ENCODE peak calls at places on chromosomes 1 and 21, in five cellular contexts. A, O, L, S and B are unnamed samples.

GRCh38 chr1:153699116-153699515 is 20.6 kb downstream of the NPR1 start:
- DNase-seq in A (no peak), O (no peak), L (no peak), S (no peak), B (no peak)

GRCh38 chr1:24724345-24725208 is 20.7 kb upstream of the CLIC4 start:
- DNase-seq in A (no peak), O (no peak), L (no peak), S (no peak), B (no peak)

GRCh38 chr1:41547336-41547735 is 62.9 kb upstream of the EDN2 start:
- DNase-seq in A (no peak), O (no peak), L (peak), S (no peak), B (no peak)

GRCh38 chr21:36096398-36097290 is 26.8 kb downstream of the CBR1 start:
- DNase-seq in A (no peak), O (no peak), L (no peak), S (no peak), B (no peak)

GRCh38 chr1:26597629-26598039 is 68.1 kb downstream of the RPS6KA1 start:
- DNase-seq in A (no peak), O (no peak), L (no peak), S (no peak), B (no peak)

GRCh38 chr1:72483958-72484357 is 201.6 kb upstream of the NEGR1 start:
- DNase-seq in A (no peak), O (no peak), L (no peak), S (no peak), B (no peak)

GRCh38 chr1:201447911-201448871 is 20.8 kb downstream of the PHLDA3 start:
- DNase-seq in A (peak), O (peak), L (peak), S (peak), B (peak)

GRCh38 chr21:45019076-45019886 is 55.1 kb upstream of the ADARB1 start:
- DNase-seq in A (no peak), O (peak), L (peak), S (peak), B (no peak)

GRCh38 chr1:218171302-218171893 is 113.7 kb upstream of the RRP15 start:
- DNase-seq in A (peak), O (no peak), L (no peak), S (no peak), B (no peak)

GRCh38 chr21:20004353-20004752 is 993.9 kb upstream of the NCAM2 start:
- DNase-seq in A (no peak), O (no peak), L (no peak), S (no peak), B (no peak)

GRCh38 chr1:13813398-13814012 is 113.5 kb downstream of the PRDM2 start:
- DNase-seq in A (no peak), O (peak), L (peak), S (no peak), B (no peak)

GRCh38 chr1:115609021-115609420 is 32.7 kb upstream of the VANGL1 start:
- DNase-seq in A (no peak), O (no peak), L (no peak), S (no peak), B (no peak)

GRCh38 chr1:92201973-92202372 is 15.7 kb upstream of the C1orf146 start:
- DNase-seq in A (no peak), O (no peak), L (no peak), S (no peak), B (no peak)

GRCh38 chr1:201346337-201346939 is 31.0 kb downstream of the TNNT2 start:
- DNase-seq in A (peak), O (peak), L (peak), S (no peak), B (no peak)

GRCh38 chr1:31424568-31424967 is 11.6 kb downstream of the SERINC2 start:
- DNase-seq in A (no peak), O (no peak), L (no peak), S (no peak), B (no peak)

GRCh38 chr1:21869620-21870121 is 57.6 kb downstream of the LDLRAD2 start:
- DNase-seq in A (peak), O (no peak), L (peak), S (no peak), B (no peak)

GRCh38 chr1:45043094-45043493 is 31.0 kb downstream of the UROD start:
- DNase-seq in A (no peak), O (no peak), L (no peak), S (no peak), B (no peak)

GRCh38 chr1:26126321-26127084 is 14.9 kb downstream of the PDIK1L start:
- DNase-seq in A (no peak), O (no peak), L (no peak), S (no peak), B (no peak)

GRCh38 chr1:45477646-45478045 is 13.3 kb downstream of the TESK2 start:
- DNase-seq in A (no peak), O (no peak), L (no peak), S (no peak), B (no peak)

GRCh38 chr1:60540176-60540575 is 466.6 kb upstream of the C1orf87 start:
- DNase-seq in A (no peak), O (no peak), L (no peak), S (no peak), B (no peak)

GRCh38 chr1:219806642-219807041 is 121.7 kb downstream of the SLC30A10 start:
- DNase-seq in A (no peak), O (no peak), L (no peak), S (no peak), B (no peak)

GRCh38 chr1:35640380-35641232 is 720 bp downstream of the PSMB2 start:
- DNase-seq in A (no peak), O (no peak), L (no peak), S (no peak), B (no peak)

GRCh38 chr1:29653886-29654450 is 417.6 kb downstream of the PTPRU start:
- DNase-seq in A (no peak), O (no peak), L (no peak), S (no peak), B (no peak)

GRCh38 chr1:65002508-65003315 is 36.4 kb upstream of the JAK1 start:
- DNase-seq in A (peak), O (peak), L (peak), S (peak), B (no peak)

GRCh38 chr21:39502631-39503030 is 50.9 kb downstream of the SH3BGR start:
- DNase-seq in A (no peak), O (no peak), L (no peak), S (no peak), B (no peak)

GRCh38 chr1:27658951-27659496 is 13.0 kb downstream of the IFI6 start:
- DNase-seq in A (no peak), O (no peak), L (no peak), S (no peak), B (no peak)

GRCh38 chr1:1033731-1034437 is 14.0 kb downstream of the AGRN start:
- DNase-seq in A (no peak), O (no peak), L (no peak), S (no peak), B (no peak)

GRCh38 chr1:234554478-234555311 is 55.3 kb downstream of the IRF2BP2 start:
- DNase-seq in A (no peak), O (no peak), L (no peak), S (no peak), B (no peak)

GRCh38 chr1:26177182-26177684 is at the start of gene CNKSR1:
- DNase-seq in A (no peak), O (peak), L (peak), S (no peak), B (no peak)

GRCh38 chr1:226677121-226678020 is 61.7 kb downstream of the ITPKB start:
- DNase-seq in A (no peak), O (no peak), L (no peak), S (no peak), B (no peak)

GRCh38 chr1:57517587-57518397 is 93.9 kb upstream of the DAB1 start:
- DNase-seq in A (no peak), O (no peak), L (no peak), S (no peak), B (no peak)

GRCh38 chr1:7120863-7121621 is 335.8 kb downstream of the CAMTA1 start:
- DNase-seq in A (no peak), O (no peak), L (no peak), S (no peak), B (no peak)
- TF ChIP-seq CTCF in A (peak), O (no peak), L (no peak), S (no peak), B (peak)

GRCh38 chr1:43143441-43143888 is 28.6 kb downstream of the EBNA1BP2 start:
- DNase-seq in A (no peak), O (no peak), L (no peak), S (no peak), B (no peak)
- TF ChIP-seq CTCF in A (peak), O (peak), L (peak), S (peak), B (peak)

DNA sequence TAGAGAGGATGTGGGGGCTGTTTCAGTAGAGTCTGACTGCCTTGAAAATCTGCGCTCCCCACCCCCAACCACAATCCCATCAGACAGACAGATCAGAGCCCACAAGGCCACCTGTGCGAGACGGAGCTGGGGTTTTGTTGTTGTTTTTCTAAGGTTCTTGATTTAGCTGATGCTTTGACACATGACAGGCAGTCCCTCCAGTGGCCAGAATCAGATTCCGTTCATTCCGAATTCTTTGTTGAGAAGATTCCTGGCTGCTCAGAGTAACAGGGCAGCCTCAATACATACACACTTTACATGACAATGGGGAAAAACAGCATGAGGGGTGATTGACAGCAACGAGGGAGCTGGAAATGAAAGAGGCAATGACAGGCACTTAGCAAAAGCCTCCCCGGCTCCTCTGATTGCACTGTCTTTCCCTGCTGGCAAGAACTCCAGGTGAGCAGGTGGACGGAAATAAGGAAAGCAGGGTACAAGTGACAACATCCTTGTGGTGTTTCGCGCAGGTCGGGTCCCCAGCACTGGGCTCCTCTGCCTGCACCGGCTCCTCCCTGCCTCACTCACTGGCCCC is 148.8 kb downstream of the PGBD5 start:
- DNase-seq in A (no peak), O (peak), L (peak), S (no peak), B (no peak)
- TF ChIP-seq CTCF in A (no peak), O (no peak), L (no peak), S (no peak), B (no peak)

GRCh38 chr1:37561794-37562132 is 5.0 kb downstream of the DNALI1 start:
- DNase-seq in A (no peak), O (no peak), L (no peak), S (no peak), B (peak)
- TF ChIP-seq CTCF in A (peak), O (peak), L (peak), S (peak), B (peak)